ENCODE peak calls at places on chromosome 13, in four cellular contexts. One of them, this sample, is unnamed.
A peak's percentile ranks its signal among the peaks of the same experiment; 100 is the strongest.

GRCh38 chr13:113927661-113928581 is 46.0 kb downstream of the C13orf46 start:
- DNase-seq in epithelial cell of esophagus: peak; percentile 81
- DNase-seq in adrenal gland: no peak
- DNase-seq in cardiac muscle cell: no peak
- DNase-seq in this sample: no peak

GRCh38 chr13:96091164-96091931 is 1.4 kb downstream of the HS6ST3 start:
- DNase-seq in epithelial cell of esophagus: no peak
- DNase-seq in adrenal gland: peak; percentile 38
- DNase-seq in cardiac muscle cell: peak; percentile 17
- DNase-seq in this sample: no peak

GRCh38 chr13:113754691-113755090 is 4.3 kb upstream of the TMEM255B start:
- DNase-seq in epithelial cell of esophagus: no peak
- DNase-seq in adrenal gland: peak; percentile 30
- DNase-seq in cardiac muscle cell: no peak
- DNase-seq in this sample: no peak

GRCh38 chr13:73169971-73170370 is 111.2 kb downstream of the KLF5 start:
- DNase-seq in epithelial cell of esophagus: peak; percentile 32
- DNase-seq in adrenal gland: no peak
- DNase-seq in cardiac muscle cell: no peak
- DNase-seq in this sample: no peak

GRCh38 chr13:22625691-22626090 is 555.1 kb upstream of the SGCG start:
- DNase-seq in epithelial cell of esophagus: no peak
- DNase-seq in adrenal gland: no peak
- DNase-seq in cardiac muscle cell: no peak
- DNase-seq in this sample: no peak

GRCh38 chr13:20799726-20800416 is 26.1 kb upstream of the EEF1AKMT1 start:
- DNase-seq in epithelial cell of esophagus: peak; percentile 44
- DNase-seq in adrenal gland: no peak
- DNase-seq in cardiac muscle cell: peak; percentile 52
- DNase-seq in this sample: no peak

GRCh38 chr13:38372818-38373217 is 23.2 kb downstream of the UFM1 start:
- DNase-seq in epithelial cell of esophagus: no peak
- DNase-seq in adrenal gland: no peak
- DNase-seq in cardiac muscle cell: no peak
- DNase-seq in this sample: no peak

GRCh38 chr13:27472941-27473340 is 22.6 kb upstream of the MTIF3 start:
- DNase-seq in epithelial cell of esophagus: no peak
- DNase-seq in adrenal gland: no peak
- DNase-seq in cardiac muscle cell: no peak
- DNase-seq in this sample: no peak

GRCh38 chr13:46355088-46355468 is 32.0 kb downstream of the RUBCNL start:
- DNase-seq in epithelial cell of esophagus: no peak
- DNase-seq in adrenal gland: no peak
- DNase-seq in cardiac muscle cell: no peak
- DNase-seq in this sample: no peak

GRCh38 chr13:33441015-33441414 is 155.5 kb upstream of the STARD13 start:
- DNase-seq in epithelial cell of esophagus: peak; percentile 60
- DNase-seq in adrenal gland: peak; percentile 20
- DNase-seq in cardiac muscle cell: peak; percentile 37
- DNase-seq in this sample: peak; percentile 18

GRCh38 chr13:75541287-75541686 is 3.6 kb upstream of the COMMD6 start:
- DNase-seq in epithelial cell of esophagus: no peak
- DNase-seq in adrenal gland: no peak
- DNase-seq in cardiac muscle cell: no peak
- DNase-seq in this sample: no peak

GRCh38 chr13:93190006-93190405 is 36.6 kb upstream of the GPC6 start:
- DNase-seq in epithelial cell of esophagus: no peak
- DNase-seq in adrenal gland: no peak
- DNase-seq in cardiac muscle cell: no peak
- DNase-seq in this sample: no peak

GRCh38 chr13:85969331-85969730 is 170.1 kb upstream of the SLITRK6 start:
- DNase-seq in epithelial cell of esophagus: no peak
- DNase-seq in adrenal gland: no peak
- DNase-seq in cardiac muscle cell: no peak
- DNase-seq in this sample: no peak

GRCh38 chr13:73601708-73602107 is 532.5 kb downstream of the KLF12 start:
- DNase-seq in epithelial cell of esophagus: no peak
- DNase-seq in adrenal gland: no peak
- DNase-seq in cardiac muscle cell: no peak
- DNase-seq in this sample: no peak

GRCh38 chr13:34124912-34125311 is 307.0 kb downstream of the RFC3 start:
- DNase-seq in epithelial cell of esophagus: no peak
- DNase-seq in adrenal gland: no peak
- DNase-seq in cardiac muscle cell: no peak
- DNase-seq in this sample: no peak

GRCh38 chr13:98599502-98600328 is 22.8 kb upstream of the STK24 start:
- DNase-seq in epithelial cell of esophagus: no peak
- DNase-seq in adrenal gland: no peak
- DNase-seq in cardiac muscle cell: peak; percentile 52
- DNase-seq in this sample: no peak

GRCh38 chr13:58025821-58026220 is 394.3 kb downstream of the PCDH17 start:
- DNase-seq in epithelial cell of esophagus: no peak
- DNase-seq in adrenal gland: no peak
- DNase-seq in cardiac muscle cell: peak; percentile 16
- DNase-seq in this sample: no peak

GRCh38 chr13:30301827-30302226 is 5.5 kb downstream of the KATNAL1 start:
- DNase-seq in epithelial cell of esophagus: no peak
- DNase-seq in adrenal gland: no peak
- DNase-seq in cardiac muscle cell: no peak
- DNase-seq in this sample: no peak

GRCh38 chr13:41428155-41428554 is 29.2 kb upstream of the RGCC start:
- DNase-seq in epithelial cell of esophagus: no peak
- DNase-seq in adrenal gland: no peak
- DNase-seq in cardiac muscle cell: no peak
- DNase-seq in this sample: no peak

GRCh38 chr13:83153833-83154232 is 728.4 kb downstream of the SLITRK1 start:
- DNase-seq in epithelial cell of esophagus: no peak
- DNase-seq in adrenal gland: no peak
- DNase-seq in cardiac muscle cell: no peak
- DNase-seq in this sample: no peak

GRCh38 chr13:98892821-98893220 is 85.0 kb downstream of the DOCK9 start:
- DNase-seq in epithelial cell of esophagus: no peak
- DNase-seq in adrenal gland: no peak
- DNase-seq in cardiac muscle cell: no peak
- DNase-seq in this sample: no peak

GRCh38 chr13:34512811-34513210 is 429.3 kb upstream of the NBEA start:
- DNase-seq in epithelial cell of esophagus: no peak
- DNase-seq in adrenal gland: no peak
- DNase-seq in cardiac muscle cell: no peak
- DNase-seq in this sample: no peak

GRCh38 chr13:97948041-97948440 is 5.4 kb upstream of the IPO5 start:
- DNase-seq in epithelial cell of esophagus: peak; percentile 83
- DNase-seq in adrenal gland: no peak
- DNase-seq in cardiac muscle cell: no peak
- DNase-seq in this sample: no peak

GRCh38 chr13:26022538-26023292 is 29.1 kb downstream of the SHISA2 start:
- DNase-seq in epithelial cell of esophagus: peak; percentile 78
- DNase-seq in adrenal gland: peak; percentile 78
- DNase-seq in cardiac muscle cell: peak; percentile 88
- DNase-seq in this sample: peak; percentile 78

GRCh38 chr13:66427330-66427990 is 802.7 kb downstream of the PCDH9 start:
- DNase-seq in epithelial cell of esophagus: peak; percentile 43
- DNase-seq in adrenal gland: no peak
- DNase-seq in cardiac muscle cell: no peak
- DNase-seq in this sample: no peak

GRCh38 chr13:35474551-35474950 is 1.9 kb downstream of the MAB21L1 start:
- DNase-seq in epithelial cell of esophagus: no peak
- DNase-seq in adrenal gland: no peak
- DNase-seq in cardiac muscle cell: peak; percentile 29
- DNase-seq in this sample: no peak

This sample was measured in epithelial cell of proximal tubule.